ENCODE peak calls at places on chromosomes 7 and 10, in four cellular contexts. H is WTC11, O is K562, D is HepG2. S is an unnamed sample.

GRCh38 chr10:131677671-131678070 is 223.1 kb upstream of the PPP2R2D start:
- DNase-seq in D (no peak), O (no peak), H (no peak), S (no peak)

GRCh38 chr7:80643336-80643925 is 5.0 kb downstream of the CD36 start:
- DNase-seq in H (no peak), O (no peak), D (no peak), S (no peak)

GRCh38 chr10:133006202-133006601 is 63.8 kb upstream of the CFAP46 start:
- DNase-seq in H (no peak), D (no peak), O (no peak), S (no peak)

GRCh38 chr7:84009051-84009450 is 185.5 kb downstream of the SEMA3A start:
- DNase-seq in H (no peak), O (no peak), D (no peak), S (no peak)

GRCh38 chr10:35705671-35706070 is 63.6 kb upstream of the FZD8 start:
- DNase-seq in D (no peak), O (no peak), H (no peak), S (no peak)

GRCh38 chr10:113493943-113494342 is 58.9 kb upstream of the HABP2 start:
- DNase-seq in O (no peak), D (no peak), H (no peak), S (no peak)

GRCh38 chr7:142787034-142787768 is 16.4 kb downstream of the PRSS2 start:
- DNase-seq in H (no peak), O (no peak), D (no peak), S (no peak)

GRCh38 chr10:103637855-103638561 is 144.5 kb downstream of the NEURL1 start:
- DNase-seq in O (no peak), H (no peak), D (no peak), S (no peak)

GRCh38 chr10:86067436-86068050 is 299.1 kb downstream of the GRID1 start:
- DNase-seq in D (no peak), H (no peak), O (no peak), S (no peak)

GRCh38 chr10:72694476-72695369 is 2.8 kb downstream of the MCU start:
- DNase-seq in H (no peak), O (no peak), D (peak), S (no peak)

GRCh38 chr7:135414850-135415439 is 95.0 kb downstream of the CNOT4 start:
- DNase-seq in O (peak), H (peak), D (peak), S (no peak)

GRCh38 chr7:110856704-110857103 is 234.2 kb upstream of the LRRN3 start:
- DNase-seq in D (peak), O (no peak), H (no peak), S (no peak)

GRCh38 chr7:47473499-47474210 is 108.3 kb downstream of the TNS3 start:
- DNase-seq in H (no peak), D (no peak), O (no peak), S (no peak)

GRCh38 chr10:42576338-42576737 is 62.0 kb downstream of the ZNF33B start:
- DNase-seq in D (no peak), H (no peak), O (no peak), S (no peak)

GRCh38 chr10:113518415-113518814 is 34.4 kb upstream of the HABP2 start:
- DNase-seq in O (no peak), D (no peak), H (no peak), S (no peak)

GRCh38 chr10:45201271-45201670 is 114.1 kb downstream of the OR13A1 start:
- DNase-seq in H (no peak), O (no peak), D (no peak), S (no peak)

GRCh38 chr7:86942081-86942480 is 117.4 kb downstream of the ELAPOR2 start:
- DNase-seq in O (no peak), D (peak), H (no peak), S (no peak)
- TF ChIP-seq TCF7 in O (no peak), D (no peak), H (no peak), S (no peak)

DNA sequence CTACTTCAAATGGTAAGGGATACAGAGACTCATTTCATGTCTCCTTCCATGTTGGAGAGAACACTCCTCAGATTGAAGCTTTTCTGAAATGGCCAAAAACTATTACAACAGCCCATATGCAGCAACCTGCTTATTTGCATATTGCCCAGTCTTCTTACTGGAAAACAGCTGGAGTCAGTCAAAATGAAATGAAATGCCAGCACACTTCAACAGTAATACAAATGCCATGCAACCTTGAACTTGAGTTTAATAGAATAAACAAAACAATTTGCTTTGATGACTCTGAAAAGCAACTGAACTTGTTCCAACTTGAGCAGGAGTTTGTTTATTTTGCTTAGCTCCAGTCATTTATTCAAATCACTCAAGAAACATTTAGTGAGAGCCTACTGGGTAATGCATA is 49.8 kb downstream of the NRCAM start:
- DNase-seq in D (no peak), H (no peak), O (no peak), S (no peak)
- TF ChIP-seq TCF7 in D (no peak), H (no peak), O (no peak), S (no peak)

GRCh38 chr10:4136121-4136520 is 351.1 kb upstream of the KLF6 start:
- DNase-seq in D (no peak), O (no peak), H (no peak), S (peak)

GRCh38 chr10:4144802-4145201 is 359.8 kb upstream of the KLF6 start:
- DNase-seq in H (no peak), O (no peak), D (no peak), S (no peak)

GRCh38 chr10:4138146-4138721 is 353.2 kb upstream of the KLF6 start:
- DNase-seq in O (no peak), H (no peak), D (no peak), S (no peak)

GRCh38 chr10:4137299-4137698 is 352.3 kb upstream of the KLF6 start:
- DNase-seq in O (no peak), D (no peak), H (no peak), S (no peak)

DNA sequence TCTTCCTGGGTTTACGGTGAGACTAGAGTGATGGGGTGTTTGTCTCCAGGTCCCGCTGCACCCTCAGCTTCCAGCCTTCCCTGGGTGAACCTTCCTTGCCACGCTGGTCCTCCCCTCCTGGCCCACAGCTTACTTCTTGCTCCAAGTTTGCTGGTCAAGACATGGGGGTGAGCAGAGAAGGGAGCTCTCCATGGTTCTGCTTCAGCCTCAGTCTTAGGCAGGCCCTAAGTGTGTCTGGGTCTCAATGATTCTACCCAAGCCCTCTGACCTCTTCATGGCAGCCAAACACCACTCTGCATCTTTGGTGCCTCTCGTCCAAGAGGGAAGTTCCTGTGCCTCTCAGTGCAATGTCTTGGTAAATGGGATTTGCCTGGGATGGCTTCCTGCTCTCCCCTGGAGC is 356.5 kb upstream of the KLF6 start:
- DNase-seq in O (no peak), H (peak), D (no peak), S (no peak)
- TF ChIP-seq TCF7 in O (no peak), H (no peak), D (no peak), S (no peak)

DNA sequence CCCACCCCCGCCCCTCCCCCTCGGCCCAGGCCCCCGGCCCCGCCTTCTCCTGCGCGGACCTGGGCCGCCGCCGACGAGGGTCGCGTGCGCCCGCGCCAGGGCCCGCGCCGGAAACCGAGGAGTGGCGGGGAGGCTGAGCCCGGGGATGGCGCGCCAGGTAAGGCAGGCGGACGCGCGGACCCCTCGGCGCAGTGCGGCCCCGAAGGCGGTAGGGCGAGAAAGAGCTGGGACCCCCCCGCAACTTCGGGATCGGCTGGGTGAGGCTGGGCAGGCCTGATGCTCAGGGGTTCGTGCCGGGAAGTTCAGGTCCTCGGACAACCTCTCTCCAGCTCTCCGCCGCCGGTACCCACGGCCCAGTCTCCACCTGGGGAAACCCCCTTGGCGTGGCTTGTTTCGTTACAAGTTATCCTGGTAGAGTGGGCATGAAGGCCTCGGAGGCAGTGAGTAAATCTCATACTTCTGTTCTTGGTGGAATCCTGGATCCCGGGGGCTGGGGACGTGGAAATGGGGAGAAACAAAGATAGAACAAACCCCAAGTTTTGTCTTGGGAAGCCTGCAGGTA is 58.4 kb downstream of the ZNF467 start:
- DNase-seq in O (no peak), D (no peak), H (no peak), S (no peak)
- TF ChIP-seq TCF7 in O (no peak), D (no peak), H (no peak), S (no peak)

GRCh38 chr10:119517235-119518141 is 25.0 kb downstream of the RGS10 start:
- DNase-seq in H (no peak), O (no peak), D (no peak), S (peak)
- TF ChIP-seq TCF7 in H (no peak), O (no peak), D (no peak), S (no peak)

S was measured in GM12878.